ENCODE peak calls at places on chromosomes 6 and 20, in nine cellular contexts. K, O, B, F, Z, P, L, H and S are unnamed samples.

GRCh38 chr20:37228111-37228510 is 33.5 kb downstream of the GHRH start:
- DNase-seq in K (no peak), O (no peak), F (no peak), H (no peak), B (no peak), Z (no peak), P (no peak), L (no peak), S (no peak)

GRCh38 chr20:910132-910839 is 5.8 kb downstream of the ANGPT4 start:
- DNase-seq in L (no peak), Z (no peak), F (no peak), O (no peak), K (no peak), B (no peak), H (no peak), P (no peak), S (no peak)

GRCh38 chr6:89522778-89523177 is 89.8 kb downstream of the ANKRD6 start:
- DNase-seq in F (no peak), L (no peak), K (no peak), O (no peak), P (no peak), Z (no peak), H (no peak), B (no peak), S (no peak)

GRCh38 chr20:44211177-44212039 is 837 bp upstream of the OSER1 start:
- DNase-seq in Z (no peak), O (peak), P (no peak), F (no peak), L (no peak), H (peak), K (peak), B (no peak), S (peak)

GRCh38 chr6:25748049-25748448 is 6.5 kb upstream of the SLC17A4 start:
- DNase-seq in O (no peak), B (no peak), K (no peak), Z (no peak), F (no peak), P (no peak), L (no peak), H (no peak), S (no peak)

GRCh38 chr20:19913927-19914614 is 103.1 kb upstream of the NAA20 start:
- DNase-seq in F (no peak), B (no peak), L (no peak), K (no peak), P (no peak), H (no peak), Z (peak), O (no peak), S (no peak)

GRCh38 chr6:47135772-47136171 is 93.6 kb upstream of the ADGRF1 start:
- DNase-seq in K (no peak), L (no peak), Z (peak), F (no peak), P (no peak), B (no peak), H (no peak), O (peak), S (peak)

GRCh38 chr20:41265931-41266330 is 51.6 kb downstream of the ZHX3 start:
- DNase-seq in O (no peak), L (no peak), B (no peak), H (no peak), Z (no peak), K (no peak), P (no peak), F (no peak), S (no peak)